ENCODE peak calls at places on chromosomes 3 and 15, in ten cellular contexts. One of them, this sample, is unnamed.
A peak's percentile ranks its signal among the peaks of the same experiment; 100 is the strongest.

GRCh38 chr15:40871749-40872617 is 2.1 kb downstream of the RHOV start:
- DNase-seq in tibial artery: no peak
- DNase-seq in PC-9: peak; percentile 83
- DNase-seq in IMR-90: no peak
- DNase-seq in HCT116: no peak
- DNase-seq in psoas muscle: no peak
- DNase-seq in gastrocnemius medialis: no peak
- DNase-seq in CD8-positive, alpha-beta memory T cell: no peak
- DNase-seq in heart left ventricle: no peak
- DNase-seq in body of pancreas: peak; percentile 97
- DNase-seq in this sample: no peak

GRCh38 chr3:28544831-28545230 is 196.2 kb upstream of the AZI2 start:
- DNase-seq in psoas muscle: no peak
- DNase-seq in HCT116: no peak
- DNase-seq in body of pancreas: no peak
- DNase-seq in gastrocnemius medialis: no peak
- DNase-seq in CD8-positive, alpha-beta memory T cell: no peak
- DNase-seq in heart left ventricle: no peak
- DNase-seq in tibial artery: no peak
- DNase-seq in IMR-90: no peak
- DNase-seq in PC-9: no peak
- DNase-seq in this sample: no peak

GRCh38 chr15:80710635-80711553 is 15.8 kb downstream of the ABHD17C start:
- DNase-seq in psoas muscle: no peak
- DNase-seq in PC-9: no peak
- DNase-seq in tibial artery: no peak
- DNase-seq in CD8-positive, alpha-beta memory T cell: no peak
- DNase-seq in gastrocnemius medialis: no peak
- DNase-seq in body of pancreas: no peak
- DNase-seq in heart left ventricle: no peak
- DNase-seq in HCT116: no peak
- DNase-seq in IMR-90: peak; percentile 63
- DNase-seq in this sample: no peak

GRCh38 chr15:51382787-51383186 is 41.3 kb downstream of the GLDN start:
- DNase-seq in gastrocnemius medialis: no peak
- DNase-seq in PC-9: no peak
- DNase-seq in psoas muscle: no peak
- DNase-seq in HCT116: peak; percentile 16
- DNase-seq in tibial artery: no peak
- DNase-seq in body of pancreas: peak; percentile 36
- DNase-seq in heart left ventricle: no peak
- DNase-seq in IMR-90: peak; percentile 53
- DNase-seq in CD8-positive, alpha-beta memory T cell: no peak
- DNase-seq in this sample: no peak

GRCh38 chr3:16174976-16175901 is 759 bp downstream of the GALNT15 start:
- DNase-seq in IMR-90: no peak
- DNase-seq in heart left ventricle: no peak
- DNase-seq in gastrocnemius medialis: no peak
- DNase-seq in HCT116: no peak
- DNase-seq in tibial artery: no peak
- DNase-seq in PC-9: no peak
- DNase-seq in CD8-positive, alpha-beta memory T cell: no peak
- DNase-seq in psoas muscle: peak; percentile 39
- DNase-seq in body of pancreas: no peak
- DNase-seq in this sample: no peak

GRCh38 chr3:191235331-191236314 is 36.6 kb downstream of the OSTN start:
- DNase-seq in psoas muscle: no peak
- DNase-seq in gastrocnemius medialis: no peak
- DNase-seq in IMR-90: peak; percentile 63
- DNase-seq in body of pancreas: no peak
- DNase-seq in PC-9: peak; percentile 34
- DNase-seq in CD8-positive, alpha-beta memory T cell: no peak
- DNase-seq in HCT116: no peak
- DNase-seq in heart left ventricle: no peak
- DNase-seq in tibial artery: no peak
- DNase-seq in this sample: no peak

GRCh38 chr3:120820748-120821147 is 78.2 kb downstream of the GTF2E1 start:
- DNase-seq in heart left ventricle: no peak
- DNase-seq in PC-9: no peak
- DNase-seq in gastrocnemius medialis: no peak
- DNase-seq in HCT116: no peak
- DNase-seq in psoas muscle: no peak
- DNase-seq in CD8-positive, alpha-beta memory T cell: no peak
- DNase-seq in body of pancreas: no peak
- DNase-seq in IMR-90: no peak
- DNase-seq in tibial artery: no peak
- DNase-seq in this sample: no peak

GRCh38 chr3:139216958-139217357 is 126.9 kb upstream of the MRPS22 start:
- DNase-seq in gastrocnemius medialis: no peak
- DNase-seq in CD8-positive, alpha-beta memory T cell: no peak
- DNase-seq in HCT116: no peak
- DNase-seq in tibial artery: no peak
- DNase-seq in IMR-90: no peak
- DNase-seq in PC-9: no peak
- DNase-seq in psoas muscle: no peak
- DNase-seq in body of pancreas: no peak
- DNase-seq in heart left ventricle: no peak
- DNase-seq in this sample: no peak

GRCh38 chr15:99135194-99135593 is 30.3 kb downstream of the SYNM start:
- DNase-seq in psoas muscle: no peak
- DNase-seq in gastrocnemius medialis: no peak
- DNase-seq in CD8-positive, alpha-beta memory T cell: no peak
- DNase-seq in heart left ventricle: no peak
- DNase-seq in tibial artery: no peak
- DNase-seq in HCT116: no peak
- DNase-seq in body of pancreas: no peak
- DNase-seq in PC-9: no peak
- DNase-seq in IMR-90: peak; percentile 47
- DNase-seq in this sample: no peak

GRCh38 chr3:81433675-81434074 is 327.8 kb downstream of the GBE1 start:
- DNase-seq in heart left ventricle: no peak
- DNase-seq in body of pancreas: no peak
- DNase-seq in IMR-90: no peak
- DNase-seq in tibial artery: no peak
- DNase-seq in psoas muscle: no peak
- DNase-seq in gastrocnemius medialis: no peak
- DNase-seq in CD8-positive, alpha-beta memory T cell: no peak
- DNase-seq in PC-9: no peak
- DNase-seq in HCT116: no peak
- DNase-seq in this sample: no peak

GRCh38 chr3:100042144-100042543 is 72.2 kb downstream of the FILIP1L start:
- DNase-seq in PC-9: peak; percentile 97
- DNase-seq in CD8-positive, alpha-beta memory T cell: no peak
- DNase-seq in IMR-90: peak; percentile 93
- DNase-seq in psoas muscle: no peak
- DNase-seq in body of pancreas: peak; percentile 40
- DNase-seq in tibial artery: no peak
- DNase-seq in heart left ventricle: no peak
- DNase-seq in gastrocnemius medialis: no peak
- DNase-seq in HCT116: no peak
- DNase-seq in this sample: no peak

GRCh38 chr15:95169701-95170459 is 938.5 kb downstream of the MCTP2 start:
- DNase-seq in gastrocnemius medialis: peak; percentile 40
- DNase-seq in heart left ventricle: no peak
- DNase-seq in IMR-90: peak; percentile 42
- DNase-seq in HCT116: no peak
- DNase-seq in PC-9: no peak
- DNase-seq in body of pancreas: peak; percentile 44
- DNase-seq in CD8-positive, alpha-beta memory T cell: no peak
- DNase-seq in tibial artery: peak; percentile 91
- DNase-seq in psoas muscle: peak; percentile 40
- DNase-seq in this sample: no peak

GRCh38 chr15:81481326-81481725 is 107.3 kb upstream of the TMC3 start:
- DNase-seq in tibial artery: no peak
- DNase-seq in HCT116: no peak
- DNase-seq in psoas muscle: no peak
- DNase-seq in gastrocnemius medialis: no peak
- DNase-seq in body of pancreas: no peak
- DNase-seq in PC-9: no peak
- DNase-seq in CD8-positive, alpha-beta memory T cell: no peak
- DNase-seq in IMR-90: no peak
- DNase-seq in heart left ventricle: no peak
- DNase-seq in this sample: no peak

GRCh38 chr3:10119376-10119775 is 3.9 kb downstream of the BRK1 start:
- DNase-seq in IMR-90: no peak
- DNase-seq in PC-9: no peak
- DNase-seq in gastrocnemius medialis: no peak
- DNase-seq in heart left ventricle: no peak
- DNase-seq in psoas muscle: no peak
- DNase-seq in HCT116: no peak
- DNase-seq in CD8-positive, alpha-beta memory T cell: no peak
- DNase-seq in body of pancreas: no peak
- DNase-seq in tibial artery: no peak
- DNase-seq in this sample: no peak

GRCh38 chr3:59142581-59142980 is 92.8 kb upstream of the CFAP20DC start:
- DNase-seq in body of pancreas: no peak
- DNase-seq in IMR-90: no peak
- DNase-seq in CD8-positive, alpha-beta memory T cell: no peak
- DNase-seq in HCT116: no peak
- DNase-seq in PC-9: no peak
- DNase-seq in gastrocnemius medialis: no peak
- DNase-seq in heart left ventricle: no peak
- DNase-seq in tibial artery: no peak
- DNase-seq in psoas muscle: no peak
- DNase-seq in this sample: no peak

GRCh38 chr15:52678036-52678467 is 1.1 kb downstream of the ATOSA start:
- DNase-seq in body of pancreas: peak; percentile 83
- DNase-seq in psoas muscle: peak; percentile 41
- DNase-seq in CD8-positive, alpha-beta memory T cell: peak; percentile 63
- DNase-seq in HCT116: no peak
- DNase-seq in PC-9: peak; percentile 35
- DNase-seq in tibial artery: peak; percentile 86
- DNase-seq in IMR-90: peak; percentile 65
- DNase-seq in heart left ventricle: peak; percentile 65
- DNase-seq in gastrocnemius medialis: peak; percentile 77
- DNase-seq in this sample: peak; percentile 8

GRCh38 chr3:189967254-189967865 is 153.3 kb downstream of the P3H2 start:
- DNase-seq in body of pancreas: peak; percentile 33
- DNase-seq in heart left ventricle: no peak
- DNase-seq in gastrocnemius medialis: no peak
- DNase-seq in HCT116: peak; percentile 44
- DNase-seq in CD8-positive, alpha-beta memory T cell: peak; percentile 23
- DNase-seq in IMR-90: peak; percentile 65
- DNase-seq in tibial artery: no peak
- DNase-seq in psoas muscle: no peak
- DNase-seq in PC-9: peak; percentile 59
- DNase-seq in this sample: no peak

GRCh38 chr3:196232882-196233251 is 16.5 kb downstream of the SLC51A start:
- DNase-seq in body of pancreas: no peak
- DNase-seq in PC-9: no peak
- DNase-seq in HCT116: no peak
- DNase-seq in tibial artery: no peak
- DNase-seq in heart left ventricle: no peak
- DNase-seq in CD8-positive, alpha-beta memory T cell: no peak
- DNase-seq in psoas muscle: no peak
- DNase-seq in IMR-90: no peak
- DNase-seq in gastrocnemius medialis: no peak
- DNase-seq in this sample: no peak

GRCh38 chr15:67178569-67179210 is 75.8 kb downstream of the AAGAB start:
- DNase-seq in HCT116: no peak
- DNase-seq in CD8-positive, alpha-beta memory T cell: no peak
- DNase-seq in IMR-90: peak; percentile 99
- DNase-seq in heart left ventricle: no peak
- DNase-seq in gastrocnemius medialis: no peak
- DNase-seq in psoas muscle: no peak
- DNase-seq in tibial artery: peak; percentile 19
- DNase-seq in PC-9: peak; percentile 84
- DNase-seq in body of pancreas: no peak
- DNase-seq in this sample: no peak
- H3K4me1 ChIP-seq in HCT116: peaks cover 26% of the 10 kb centered on the region
- H3K4me1 ChIP-seq in CD8-positive, alpha-beta memory T cell: peaks cover 6% of the 10 kb centered on the region
- H3K4me1 ChIP-seq in IMR-90: peaks cover 63% of the 10 kb centered on the region
- H3K4me1 ChIP-seq in heart left ventricle: peaks cover 31% of the 10 kb centered on the region
- H3K4me1 ChIP-seq in gastrocnemius medialis: peaks cover 67% of the 10 kb centered on the region
- H3K4me1 ChIP-seq in psoas muscle: peaks cover 71% of the 10 kb centered on the region
- H3K4me1 ChIP-seq in tibial artery: peaks cover 30% of the 10 kb centered on the region
- H3K4me1 ChIP-seq in PC-9: peaks cover 46% of the 10 kb centered on the region
- H3K4me1 ChIP-seq in body of pancreas: peaks cover 15% of the 10 kb centered on the region
- H3K4me1 ChIP-seq in this sample: peaks cover 20% of the 10 kb centered on the region

GRCh38 chr15:41928100-41928499 is 34.2 kb upstream of the SPTBN5 start:
- DNase-seq in tibial artery: peak; percentile 16
- DNase-seq in HCT116: no peak
- DNase-seq in IMR-90: no peak
- DNase-seq in heart left ventricle: no peak
- DNase-seq in psoas muscle: no peak
- DNase-seq in CD8-positive, alpha-beta memory T cell: no peak
- DNase-seq in PC-9: peak; percentile 76
- DNase-seq in body of pancreas: no peak
- DNase-seq in gastrocnemius medialis: no peak
- DNase-seq in this sample: no peak
- H3K4me1 ChIP-seq in tibial artery: peaks cover 70% of the 10 kb centered on the region
- H3K4me1 ChIP-seq in HCT116: peaks cover 18% of the 10 kb centered on the region
- H3K4me1 ChIP-seq in IMR-90: peaks cover 27% of the 10 kb centered on the region
- H3K4me1 ChIP-seq in heart left ventricle: peaks cover 98% of the 10 kb centered on the region
- H3K4me1 ChIP-seq in psoas muscle: peaks cover 41% of the 10 kb centered on the region
- H3K4me1 ChIP-seq in CD8-positive, alpha-beta memory T cell: peaks cover 16% of the 10 kb centered on the region
- H3K4me1 ChIP-seq in PC-9: peaks cover 44% of the 10 kb centered on the region
- H3K4me1 ChIP-seq in body of pancreas: peaks cover 62% of the 10 kb centered on the region
- H3K4me1 ChIP-seq in gastrocnemius medialis: peaks cover 26% of the 10 kb centered on the region
- H3K4me1 ChIP-seq in this sample: peaks cover 77% of the 10 kb centered on the region

GRCh38 chr3:150588027-150588830 is 14.9 kb upstream of the SELENOT start:
- DNase-seq in CD8-positive, alpha-beta memory T cell: no peak
- DNase-seq in gastrocnemius medialis: no peak
- DNase-seq in heart left ventricle: peak; percentile 39
- DNase-seq in PC-9: no peak
- DNase-seq in tibial artery: no peak
- DNase-seq in psoas muscle: no peak
- DNase-seq in HCT116: no peak
- DNase-seq in IMR-90: no peak
- DNase-seq in body of pancreas: no peak
- DNase-seq in this sample: no peak
- H3K4me1 ChIP-seq in CD8-positive, alpha-beta memory T cell: no peaks in the 10 kb centered on the region
- H3K4me1 ChIP-seq in gastrocnemius medialis: peaks cover 8% of the 10 kb centered on the region
- H3K4me1 ChIP-seq in heart left ventricle: peaks cover 8% of the 10 kb centered on the region
- H3K4me1 ChIP-seq in PC-9: no peaks in the 10 kb centered on the region
- H3K4me1 ChIP-seq in tibial artery: no peaks in the 10 kb centered on the region
- H3K4me1 ChIP-seq in psoas muscle: peaks cover 5% of the 10 kb centered on the region
- H3K4me1 ChIP-seq in HCT116: no peaks in the 10 kb centered on the region
- H3K4me1 ChIP-seq in IMR-90: peaks cover 2% of the 10 kb centered on the region
- H3K4me1 ChIP-seq in body of pancreas: no peaks in the 10 kb centered on the region
- H3K4me1 ChIP-seq in this sample: no peaks in the 10 kb centered on the region

DNA sequence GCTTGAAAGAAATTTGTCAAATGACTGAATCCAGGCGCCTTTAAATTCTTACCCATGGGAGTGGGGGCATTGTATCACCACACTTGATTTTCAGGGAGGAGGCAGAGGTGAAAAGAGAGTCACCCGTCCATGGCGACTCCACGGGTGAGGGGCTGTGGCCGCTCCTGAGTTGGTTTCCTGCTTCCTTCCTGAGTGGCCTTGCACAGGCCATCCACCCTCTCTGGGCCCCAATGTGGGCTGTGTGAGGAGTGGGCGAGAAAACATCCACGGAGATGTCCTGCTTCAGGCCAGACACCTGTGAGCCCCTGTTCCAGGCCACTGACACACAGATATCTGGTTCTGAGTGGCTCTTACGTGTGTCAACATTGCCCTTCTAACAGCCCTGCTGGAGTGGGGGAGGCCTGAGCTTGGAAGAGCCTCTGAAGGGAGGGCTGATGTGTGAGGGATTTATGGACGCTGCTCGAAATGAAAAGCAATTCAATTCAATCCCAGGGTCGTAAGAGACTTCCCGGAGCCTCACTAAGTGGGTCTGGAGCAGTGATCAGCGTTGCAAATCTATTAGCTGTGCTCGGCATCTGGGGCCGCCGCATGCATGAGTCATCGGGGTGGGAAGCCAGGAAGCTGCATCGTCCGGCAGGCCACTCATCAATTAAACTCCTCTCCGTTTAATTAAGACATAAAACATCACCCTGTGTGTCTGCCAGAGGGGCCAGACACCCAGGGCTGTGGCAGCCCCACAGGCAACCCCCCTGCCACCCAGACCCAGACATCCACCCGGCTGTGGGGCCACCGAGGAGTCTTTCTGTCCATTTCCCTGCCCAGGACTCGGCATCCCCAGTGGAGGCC is 20.0 kb upstream of the PRR23E start:
- DNase-seq in heart left ventricle: no peak
- DNase-seq in CD8-positive, alpha-beta memory T cell: no peak
- DNase-seq in gastrocnemius medialis: no peak
- DNase-seq in tibial artery: peak; percentile 48
- DNase-seq in PC-9: no peak
- DNase-seq in body of pancreas: no peak
- DNase-seq in psoas muscle: no peak
- DNase-seq in HCT116: no peak
- DNase-seq in IMR-90: peak; percentile 53
- DNase-seq in this sample: no peak
- H3K4me1 ChIP-seq in heart left ventricle: peaks cover 5% of the 10 kb centered on the region
- H3K4me1 ChIP-seq in CD8-positive, alpha-beta memory T cell: no peaks in the 10 kb centered on the region
- H3K4me1 ChIP-seq in gastrocnemius medialis: peaks cover 12% of the 10 kb centered on the region
- H3K4me1 ChIP-seq in tibial artery: peaks cover 5% of the 10 kb centered on the region
- H3K4me1 ChIP-seq in PC-9: no peaks in the 10 kb centered on the region
- H3K4me1 ChIP-seq in body of pancreas: no peaks in the 10 kb centered on the region
- H3K4me1 ChIP-seq in psoas muscle: peaks cover 13% of the 10 kb centered on the region
- H3K4me1 ChIP-seq in HCT116: peaks cover 14% of the 10 kb centered on the region
- H3K4me1 ChIP-seq in IMR-90: peaks cover 3% of the 10 kb centered on the region
- H3K4me1 ChIP-seq in this sample: peaks cover 2% of the 10 kb centered on the region

This sample was measured in thoracic aorta.